ENCODE peak calls at places on chromosomes 12 and 14, in ten cellular contexts. E is activated naive CD8-positive, alpha-beta T cell treated with anti-CD3 and anti-CD28 coated beads, Interleukin-2, amount 10 ng/mL, durations not matched to agents 7 days and 5 days; J is AML-193; U is activated gamma-delta T cell treated with anti-CD3 and anti-CD28 coated beads, Interleukin-2, amount 50 U/mL, for 16 hours; T is stomach; O is stimulated activated CD4-positive, alpha-beta T cell treated with anti-CD3 and anti-CD28 coated beads, Interleukin-4, amount 100 ng/mL, for 1 hour; C is RWPE1; R is Right ventricle myocardium superior; A is stimulated activated CD8-positive, alpha-beta memory T cell treated with anti-CD3 and anti-CD28 coated beads, Interleukin-4, amount 100 ng/mL, for 1 hour; S is NAMALWA. P is an unnamed sample.

GRCh38 chr12:102323799-102324198 is 126.2 kb upstream of the PMCH start:
- DNase-seq in E (no peak), T (no peak), U (no peak), R (no peak), J (no peak), C (no peak), O (no peak), S (no peak), A (no peak), P (no peak)

GRCh38 chr14:28776482-28777266 is 10.1 kb downstream of the FOXG1 start:
- DNase-seq in E (no peak), A (no peak), S (no peak), R (no peak), O (no peak), C (no peak), J (no peak), T (no peak), U (no peak), P (no peak)

GRCh38 chr14:70359076-70359424 is 433 bp downstream of the COX16 start:
- DNase-seq in O (no peak), J (no peak), T (peak; percentile 33), R (peak; percentile 46), C (no peak), A (no peak), S (peak; percentile 20), U (no peak), E (no peak), P (no peak)

GRCh38 chr14:62889354-62889753 is 155.9 kb downstream of the KCNH5 start:
- DNase-seq in T (no peak), C (no peak), J (no peak), S (no peak), O (no peak), E (no peak), A (no peak), R (no peak), U (no peak), P (no peak)

GRCh38 chr12:58916891-58917570 is 3.3 kb downstream of the LRIG3 start:
- DNase-seq in E (no peak), U (no peak), C (no peak), T (no peak), O (no peak), S (no peak), A (no peak), R (no peak), J (no peak), P (peak; percentile 22)

GRCh38 chr14:38948171-38948570 is 154.9 kb downstream of the SEC23A start:
- DNase-seq in O (no peak), T (no peak), R (no peak), J (no peak), E (no peak), C (no peak), S (no peak), U (no peak), A (no peak), P (no peak)

GRCh38 chr12:68896881-68897540 is 36.0 kb downstream of the CPM start:
- DNase-seq in U (no peak), R (no peak), S (peak; percentile 75), E (no peak), O (no peak), J (no peak), A (no peak), T (no peak), C (no peak), P (no peak)

GRCh38 chr14:22474730-22475351 is 114.2 kb downstream of the DAD1 start:
- DNase-seq in U (no peak), R (no peak), E (no peak), C (no peak), A (no peak), J (no peak), O (no peak), S (no peak), T (no peak), P (no peak)

GRCh38 chr12:126358806-126359205 is 1293.6 kb downstream of the AACS start:
- DNase-seq in R (no peak), U (no peak), E (no peak), A (no peak), O (no peak), J (no peak), S (no peak), T (no peak), C (no peak), P (no peak)

GRCh38 chr12:2535583-2536187 is 259.1 kb upstream of the FKBP4 start:
- DNase-seq in R (no peak), E (no peak), U (no peak), C (peak; percentile 7), O (no peak), S (no peak), T (no peak), A (no peak), J (no peak), P (no peak)

GRCh38 chr14:19729359-19729758 is 14.0 kb upstream of the OR4Q3 start:
- DNase-seq in C (no peak), S (no peak), T (no peak), A (no peak), R (no peak), E (no peak), O (no peak), J (no peak), U (no peak), P (no peak)

GRCh38 chr12:64066052-64066451 is 156.0 kb downstream of the KICS2 start:
- DNase-seq in S (no peak), T (no peak), R (no peak), J (no peak), E (no peak), U (no peak), O (no peak), C (no peak), A (no peak), P (no peak)

GRCh38 chr12:87922721-87923120 is 106.5 kb downstream of the C12orf50 start:
- DNase-seq in R (no peak), J (no peak), E (no peak), S (no peak), U (no peak), A (no peak), O (no peak), C (no peak), T (no peak), P (no peak)

GRCh38 chr14:76599556-76599955 is 161.7 kb upstream of the VASH1 start:
- DNase-seq in C (no peak), S (no peak), O (no peak), U (no peak), E (no peak), T (no peak), A (no peak), J (no peak), R (no peak), P (no peak)

GRCh38 chr14:100470523-100470897 is 116.7 kb downstream of the BEGAIN start:
- DNase-seq in J (no peak), T (no peak), O (no peak), S (peak; percentile 16), R (no peak), A (no peak), E (no peak), U (no peak), C (no peak), P (no peak)

GRCh38 chr12:132323171-132324010 is 6.0 kb downstream of the GALNT9 start:
- DNase-seq in T (no peak), A (no peak), R (peak; percentile 30), S (no peak), U (no peak), C (no peak), O (no peak), E (peak; percentile 43), J (no peak), P (no peak)

GRCh38 chr14:73238262-73238852 is 1.1 kb downstream of the PAPLN start:
- DNase-seq in C (peak; percentile 84), J (no peak), O (no peak), S (no peak), T (no peak), U (no peak), A (no peak), E (peak; percentile 29), R (no peak), P (no peak)

GRCh38 chr14:86050072-86050683 is 520.2 kb downstream of the FLRT2 start:
- DNase-seq in A (no peak), O (no peak), T (no peak), S (no peak), E (no peak), J (no peak), R (no peak), C (no peak), U (no peak), P (no peak)

GRCh38 chr14:56324831-56325230 is 206.6 kb downstream of the PELI2 start:
- DNase-seq in T (no peak), S (no peak), J (no peak), A (no peak), C (no peak), R (no peak), O (no peak), U (no peak), E (no peak), P (no peak)

GRCh38 chr12:57258977-57259970 is 8.3 kb upstream of the STAC3 start:
- DNase-seq in S (no peak), U (no peak), R (peak; percentile 81), T (peak; percentile 73), C (no peak), E (no peak), A (no peak), O (no peak), J (no peak), P (no peak)

GRCh38 chr14:105864116-105864515 is 337.7 kb downstream of the TMEM121 start:
- DNase-seq in E (peak; percentile 33), O (no peak), S (peak; percentile 2), C (no peak), R (no peak), J (no peak), U (no peak), T (no peak), A (no peak), P (no peak)

GRCh38 chr12:57839996-57840395 is 6.5 kb downstream of the CTDSP2 start:
- DNase-seq in R (no peak), A (no peak), E (no peak), C (no peak), U (no peak), O (no peak), T (no peak), S (no peak), J (no peak), P (no peak)

GRCh38 chr14:31560759-31561154 is 447 bp upstream of the NUBPL start:
- DNase-seq in T (no peak), J (no peak), R (no peak), S (no peak), O (no peak), A (no peak), U (no peak), E (no peak), C (no peak), P (no peak)

GRCh38 chr12:11648514-11649412 is 711 bp upstream of the ETV6 start:
- DNase-seq in U (peak; percentile 43), T (peak; percentile 69), R (peak; percentile 78), J (peak; percentile 94), E (peak; percentile 73), S (peak; percentile 88), A (peak; percentile 23), O (peak; percentile 69), C (peak; percentile 80), P (peak; percentile 71)

P was measured in transverse colon.